ENCODE peak calls at places on chromosomes 2 and 18, in four cellular contexts. E is glutamatergic neuron; I is effector memory CD8-positive, alpha-beta T cell; T is H4. G is an unnamed sample.

GRCh38 chr2:156852681-156853080 is 404.8 kb upstream of the GALNT5 start:
- DNase-seq in E (no peak), I (no peak), T (no peak), G (no peak)

GRCh38 chr2:117704818-117705217 is 109.7 kb upstream of the DDX18 start:
- DNase-seq in E (no peak), I (no peak), T (no peak), G (no peak)

GRCh38 chr2:74747411-74748080 is 86.4 kb upstream of the HK2 start:
- DNase-seq in E (no peak), I (no peak), T (peak), G (no peak)

GRCh38 chr2:121297217-121297830 is 12.3 kb upstream of the TFCP2L1 start:
- DNase-seq in E (peak), I (no peak), T (peak), G (no peak)

GRCh38 chr2:168997113-168997512 is 34.0 kb downstream of the ABCB11 start:
- DNase-seq in E (no peak), I (no peak), T (no peak), G (no peak)

GRCh38 chr18:10145523-10145922 is 231.7 kb downstream of the VAPA start:
- DNase-seq in E (no peak), I (no peak), T (no peak), G (no peak)

GRCh38 chr2:23199115-23199918 is 185.7 kb upstream of the KLHL29 start:
- DNase-seq in E (no peak), I (no peak), T (peak), G (no peak)

GRCh38 chr2:68726608-68727367 is 7.8 kb upstream of the ARHGAP25 start:
- DNase-seq in E (no peak), I (peak), T (peak), G (peak)

GRCh38 chr2:207408086-207408794 is 121.5 kb upstream of the CREB1 start:
- DNase-seq in E (no peak), I (no peak), T (peak), G (no peak)

GRCh38 chr2:98910349-98911125 is 25.5 kb downstream of the CRACDL start:
- DNase-seq in E (no peak), I (no peak), T (no peak), G (no peak)

GRCh38 chr2:15480552-15480951 is 80.6 kb downstream of the NBAS start:
- DNase-seq in E (no peak), I (no peak), T (no peak), G (no peak)

GRCh38 chr2:70668911-70669310 is 99.1 kb downstream of the ADD2 start:
- DNase-seq in E (no peak), I (no peak), T (no peak), G (no peak)

GRCh38 chr2:219871396-219871795 is 244.0 kb downstream of the SLC4A3 start:
- DNase-seq in E (no peak), I (no peak), T (no peak), G (no peak)

GRCh38 chr2:236623816-236624215 is 54.2 kb downstream of the ACKR3 start:
- DNase-seq in E (no peak), I (no peak), T (no peak), G (no peak)

GRCh38 chr2:28941008-28941407 is 40.1 kb upstream of the TOGARAM2 start:
- DNase-seq in E (no peak), I (no peak), T (no peak), G (no peak)

GRCh38 chr2:99153921-99154604 is 679 bp downstream of the TSGA10 start:
- DNase-seq in E (no peak), I (no peak), T (peak), G (no peak)

GRCh38 chr18:21242141-21243040 is at the start of gene GREB1L:
- DNase-seq in E (peak), I (no peak), T (peak), G (no peak)

GRCh38 chr18:49892148-49892924 is 79.0 kb upstream of the ACAA2 start:
- DNase-seq in E (no peak), I (no peak), T (peak), G (no peak)

G was measured in naive B cell.